ENCODE peak calls at places on chromosome 15, in eight cellular contexts. L is GM20000; G is Right ventricle myocardium superior; M is NCI-H1436; S is GM04504; C is activated CD4-positive, alpha-beta T cell treated with anti-CD3 and anti-CD28 coated beads for 24 hours; P is amygdala; V is activated B cell treated with CpG ODN at 0.5 μM for 24 hours. A is an unnamed sample.

GRCh38 chr15:87312221-87312620 is 944.3 kb downstream of the NTRK3 start:
- DNase-seq in L (no peak), G (no peak), M (no peak), S (no peak), C (no peak), P (no peak), V (no peak), A (no peak)

GRCh38 chr15:69812881-69813280 is 284.8 kb downstream of the TLE3 start:
- DNase-seq in L (no peak), G (no peak), M (no peak), S (no peak), C (no peak), P (no peak), V (no peak), A (no peak)

GRCh38 chr15:65530318-65531111 is at the start of gene HACD3:
- DNase-seq in L (peak), G (peak), M (peak), S (no peak), C (peak), P (peak), V (peak), A (peak)

GRCh38 chr15:98722645-98723044 is 74.3 kb downstream of the IGF1R start:
- DNase-seq in L (no peak), G (no peak), M (no peak), S (no peak), C (no peak), P (no peak), V (no peak), A (no peak)

GRCh38 chr15:92613841-92614240 is 41.7 kb downstream of the FAM174B start:
- DNase-seq in L (no peak), G (no peak), M (no peak), S (no peak), C (no peak), P (no peak), V (no peak), A (no peak)

GRCh38 chr15:63833246-63833696 is 477 bp downstream of the HERC1 start:
- DNase-seq in L (peak), G (peak), M (no peak), S (no peak), C (peak), P (no peak), V (peak), A (peak)

GRCh38 chr15:70192041-70192440 is 94.3 kb upstream of the TLE3 start:
- DNase-seq in L (no peak), G (no peak), M (no peak), S (no peak), C (no peak), P (no peak), V (no peak), A (no peak)

GRCh38 chr15:47715856-47716445 is 1.4 kb upstream of the SEMA6D start:
- DNase-seq in L (no peak), G (peak), M (no peak), S (no peak), C (no peak), P (peak), V (no peak), A (no peak)

GRCh38 chr15:85593809-85594441 is 200.8 kb downstream of the KLHL25 start:
- DNase-seq in L (no peak), G (no peak), M (no peak), S (no peak), C (no peak), P (no peak), V (no peak), A (no peak)

A was measured in lung.